ENCODE peak calls at places on chromosomes 6 and 20, in nine cellular contexts. G, L, M, N, C, Z, D, X and V are unnamed samples.

GRCh38 chr6:27492776-27493175 is 19.9 kb upstream of the ZNF184 start:
- DNase-seq in G (no peak), L (no peak), M (no peak), N (no peak), C (no peak), Z (no peak), D (no peak), X (no peak), V (no peak)

GRCh38 chr20:43388267-43389081 is 69.2 kb upstream of the SRSF6 start:
- DNase-seq in G (peak; percentile 26), L (no peak), M (peak; percentile 44), N (peak; percentile 94), C (peak; percentile 45), Z (no peak), D (peak; percentile 77), X (no peak), V (no peak)

GRCh38 chr20:34532751-34533150 is 16.5 kb downstream of the DYNLRB1 start:
- DNase-seq in G (peak; percentile 11), L (no peak), M (no peak), N (no peak), C (no peak), Z (no peak), D (peak; percentile 37), X (no peak), V (no peak)

GRCh38 chr6:168035098-168035660 is 37.7 kb downstream of the KIF25 start:
- DNase-seq in G (peak; percentile 60), L (no peak), M (peak; percentile 78), N (no peak), C (peak; percentile 64), Z (no peak), D (peak; percentile 81), X (peak; percentile 59), V (no peak)

GRCh38 chr6:132491303-132491702 is 21.6 kb downstream of the STX7 start:
- DNase-seq in G (peak; percentile 62), L (peak; percentile 63), M (peak; percentile 52), N (no peak), C (peak; percentile 30), Z (no peak), D (no peak), X (no peak), V (no peak)

GRCh38 chr6:24321538-24322162 is 36.2 kb downstream of the DCDC2 start:
- DNase-seq in G (no peak), L (no peak), M (no peak), N (no peak), C (no peak), Z (no peak), D (no peak), X (no peak), V (no peak)

GRCh38 chr6:124670801-124671200 is 291.4 kb upstream of the RNF217 start:
- DNase-seq in G (no peak), L (no peak), M (no peak), N (no peak), C (no peak), Z (no peak), D (no peak), X (no peak), V (no peak)

GRCh38 chr6:106728296-106728870 is 99.0 kb downstream of the QRSL1 start:
- DNase-seq in G (no peak), L (no peak), M (no peak), N (no peak), C (no peak), Z (no peak), D (no peak), X (peak; percentile 33), V (no peak)

GRCh38 chr20:13809373-13809772 is 24.5 kb downstream of the NDUFAF5 start:
- DNase-seq in G (no peak), L (no peak), M (no peak), N (no peak), C (no peak), Z (no peak), D (no peak), X (no peak), V (no peak)

GRCh38 chr6:144634371-144634770 is 349.2 kb downstream of the UTRN start:
- DNase-seq in G (no peak), L (no peak), M (no peak), N (no peak), C (no peak), Z (no peak), D (no peak), X (no peak), V (no peak)

GRCh38 chr6:94636780-94637385 is 940.5 kb upstream of the MANEA start:
- DNase-seq in G (no peak), L (no peak), M (peak; percentile 1), N (no peak), C (no peak), Z (no peak), D (no peak), X (no peak), V (no peak)

GRCh38 chr6:4941782-4942672 is 61.8 kb downstream of the RPP40 start:
- DNase-seq in G (peak; percentile 83), L (no peak), M (peak; percentile 96), N (no peak), C (peak; percentile 78), Z (peak; percentile 76), D (no peak), X (no peak), V (no peak)

GRCh38 chr6:127855542-127856159 is 45.2 kb downstream of the THEMIS start:
- DNase-seq in G (no peak), L (no peak), M (peak; percentile 45), N (no peak), C (no peak), Z (no peak), D (no peak), X (no peak), V (no peak)

GRCh38 chr20:8389381-8390368 is 257.6 kb downstream of the PLCB1 start:
- DNase-seq in G (no peak), L (no peak), M (peak; percentile 59), N (no peak), C (no peak), Z (no peak), D (no peak), X (no peak), V (no peak)

GRCh38 chr6:14945461-14946210 is 300.2 kb upstream of the JARID2 start:
- DNase-seq in G (no peak), L (no peak), M (no peak), N (no peak), C (no peak), Z (no peak), D (no peak), X (no peak), V (no peak)

GRCh38 chr20:47063407-47063806 is 168.8 kb downstream of the EYA2 start:
- DNase-seq in G (no peak), L (no peak), M (no peak), N (no peak), C (no peak), Z (no peak), D (no peak), X (peak; percentile 87), V (no peak)

GRCh38 chr6:149060300-149060984 is 257.1 kb upstream of the TAB2 start:
- DNase-seq in G (no peak), L (no peak), M (peak; percentile 43), N (no peak), C (no peak), Z (no peak), D (no peak), X (peak; percentile 64), V (no peak)

GRCh38 chr6:2659882-2660281 is 90.8 kb downstream of the MYLK4 start:
- DNase-seq in G (no peak), L (no peak), M (peak; percentile 33), N (peak; percentile 74), C (no peak), Z (no peak), D (no peak), X (no peak), V (no peak)

GRCh38 chr6:144150673-144151009 is 324 bp downstream of the STX11 start:
- DNase-seq in G (peak; percentile 35), L (no peak), M (peak; percentile 18), N (no peak), C (no peak), Z (no peak), D (no peak), X (peak; percentile 29), V (no peak)

GRCh38 chr20:4091332-4092135 is 76.2 kb upstream of the RNF24 start:
- DNase-seq in G (peak; percentile 73), L (peak; percentile 52), M (peak; percentile 96), N (no peak), C (peak; percentile 43), Z (no peak), D (no peak), X (peak; percentile 66), V (no peak)

DNA sequence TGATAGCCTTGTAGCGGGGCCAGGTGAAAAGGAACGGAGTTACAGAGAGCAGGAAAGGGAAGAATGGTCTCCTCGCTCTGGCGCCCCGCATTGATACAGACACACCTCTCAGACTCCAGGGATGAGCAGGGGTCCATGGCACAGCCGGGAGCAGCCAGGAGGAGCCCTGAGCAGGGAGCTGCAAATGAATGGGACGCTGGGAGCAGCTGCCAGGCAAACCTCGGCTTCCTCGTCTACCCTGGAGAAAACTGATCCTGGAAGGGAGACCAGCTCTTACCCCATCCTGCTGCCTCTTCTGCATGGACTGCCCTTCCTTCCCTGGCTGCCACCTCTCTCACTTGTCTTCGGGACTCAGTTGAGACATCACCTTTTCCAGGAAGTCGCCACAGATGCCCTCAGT is 97.3 kb upstream of the MAFB start:
- DNase-seq in G (no peak), L (no peak), M (no peak), N (no peak), C (no peak), Z (no peak), D (no peak), X (no peak), V (no peak)
- H3K27ac ChIP-seq in G (no peak overlapping the region), L (no peak overlapping the region), M (no peak overlapping the region), N (no peak overlapping the region), C (no peak overlapping the region), Z (no peak overlapping the region), D (no peak overlapping the region), X (no peak overlapping the region), V (no peak overlapping the region)

GRCh38 chr20:56391596-56392281 is at the start of gene AURKA:
- DNase-seq in G (no peak), L (peak; percentile 16), M (no peak), N (peak; percentile 91), C (no peak), Z (no peak), D (no peak), X (no peak), V (no peak)
- TF ChIP-seq POLR2A in G (peak; percentile 45), L (no peak), M (peak; percentile 96), N (no peak), C (no peak), Z (no peak), D (no peak), X (peak; percentile 57), V (peak; percentile 26)

DNA sequence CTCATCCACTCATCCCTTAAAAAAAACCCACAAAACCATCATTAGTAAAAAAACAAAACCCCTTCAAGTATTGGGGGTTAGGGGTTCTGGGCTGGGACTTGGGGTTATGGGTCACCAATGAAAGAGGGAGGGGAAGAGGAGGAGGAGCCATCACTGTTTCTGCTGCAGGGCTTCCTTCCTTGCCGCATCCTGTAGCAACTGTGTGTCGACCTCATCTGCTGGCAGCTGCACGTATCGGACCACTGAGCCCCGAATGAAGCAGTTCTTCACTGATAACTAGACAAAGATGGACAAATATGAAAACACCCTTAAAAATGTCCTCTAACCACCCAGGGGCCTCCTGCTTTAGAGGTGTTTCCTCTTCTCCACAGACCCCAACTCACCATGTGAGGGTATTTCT is 2.1 kb upstream of the VARS1 start:
- DNase-seq in G (no peak), L (no peak), M (no peak), N (no peak), C (no peak), Z (no peak), D (no peak), X (peak; percentile 28), V (no peak)
- H3K27ac ChIP-seq in G (no peak overlapping the region), L (no peak overlapping the region), M (no peak overlapping the region), N (no peak overlapping the region), C (peak overlapping the region; percentile 97), Z (peak overlapping the region; percentile 85), D (peak overlapping the region; percentile 94), X (peak overlapping the region; percentile 43), V (peak overlapping the region; percentile 49)

GRCh38 chr20:62413896-62414481 is 6.9 kb upstream of the CABLES2 start:
- DNase-seq in G (no peak), L (no peak), M (no peak), N (no peak), C (no peak), Z (no peak), D (no peak), X (no peak), V (no peak)
- TF ChIP-seq POLR2A in G (no peak), L (no peak), M (no peak), N (no peak), C (no peak), Z (no peak), D (no peak), X (no peak), V (no peak)